ENCODE peak calls at places on chromosomes 16 and 17, in ten cellular contexts. One of them, this sample, is unnamed.

GRCh38 chr16:63289834-63290460 is 1253.7 kb upstream of the CDH8 start:
- DNase-seq in M059J: peak; percentile 4
- DNase-seq in left ventricle myocardium inferior: no peak
- DNase-seq in neural progenitor cell: peak; percentile 75
- DNase-seq in activated B cell treated with CpG ODN at 0.5 μM for 24 hours: no peak
- DNase-seq in effector memory CD4-positive, alpha-beta T cell: no peak
- DNase-seq in effector memory CD8-positive, alpha-beta T cell: no peak
- DNase-seq in esophagus squamous epithelium: no peak
- DNase-seq in activated T-cell treated with anti-CD3 and anti-CD28 coated beads, Interleukin-2, amount 50 U/mL, for 72 hours: peak; percentile 1
- DNase-seq in H4: peak; percentile 40
- DNase-seq in this sample: peak; percentile 1

GRCh38 chr16:75946058-75946457 is 219.8 kb upstream of the CPHXL start:
- DNase-seq in M059J: no peak
- DNase-seq in left ventricle myocardium inferior: no peak
- DNase-seq in neural progenitor cell: no peak
- DNase-seq in activated B cell treated with CpG ODN at 0.5 μM for 24 hours: no peak
- DNase-seq in effector memory CD4-positive, alpha-beta T cell: no peak
- DNase-seq in effector memory CD8-positive, alpha-beta T cell: no peak
- DNase-seq in esophagus squamous epithelium: no peak
- DNase-seq in activated T-cell treated with anti-CD3 and anti-CD28 coated beads, Interleukin-2, amount 50 U/mL, for 72 hours: no peak
- DNase-seq in H4: no peak
- DNase-seq in this sample: no peak

GRCh38 chr17:37327341-37328090 is 48.3 kb upstream of the C17orf78 start:
- DNase-seq in M059J: peak; percentile 94
- DNase-seq in left ventricle myocardium inferior: no peak
- DNase-seq in neural progenitor cell: no peak
- DNase-seq in activated B cell treated with CpG ODN at 0.5 μM for 24 hours: no peak
- DNase-seq in effector memory CD4-positive, alpha-beta T cell: no peak
- DNase-seq in effector memory CD8-positive, alpha-beta T cell: no peak
- DNase-seq in esophagus squamous epithelium: no peak
- DNase-seq in activated T-cell treated with anti-CD3 and anti-CD28 coated beads, Interleukin-2, amount 50 U/mL, for 72 hours: no peak
- DNase-seq in H4: peak; percentile 47
- DNase-seq in this sample: no peak

GRCh38 chr16:84829168-84829965 is 9.6 kb downstream of the CRISPLD2 start:
- DNase-seq in M059J: peak; percentile 97
- DNase-seq in left ventricle myocardium inferior: no peak
- DNase-seq in neural progenitor cell: peak; percentile 42
- DNase-seq in activated B cell treated with CpG ODN at 0.5 μM for 24 hours: no peak
- DNase-seq in effector memory CD4-positive, alpha-beta T cell: no peak
- DNase-seq in effector memory CD8-positive, alpha-beta T cell: no peak
- DNase-seq in esophagus squamous epithelium: no peak
- DNase-seq in activated T-cell treated with anti-CD3 and anti-CD28 coated beads, Interleukin-2, amount 50 U/mL, for 72 hours: no peak
- DNase-seq in H4: peak; percentile 71
- DNase-seq in this sample: peak; percentile 67

GRCh38 chr16:88087517-88087877 is 136.3 kb downstream of the BANP start:
- DNase-seq in M059J: no peak
- DNase-seq in left ventricle myocardium inferior: no peak
- DNase-seq in neural progenitor cell: peak; percentile 1
- DNase-seq in activated B cell treated with CpG ODN at 0.5 μM for 24 hours: no peak
- DNase-seq in effector memory CD4-positive, alpha-beta T cell: no peak
- DNase-seq in effector memory CD8-positive, alpha-beta T cell: no peak
- DNase-seq in esophagus squamous epithelium: no peak
- DNase-seq in activated T-cell treated with anti-CD3 and anti-CD28 coated beads, Interleukin-2, amount 50 U/mL, for 72 hours: no peak
- DNase-seq in H4: no peak
- DNase-seq in this sample: peak; percentile 72

GRCh38 chr16:60203525-60204124 is 1469.5 kb upstream of the GOT2 start:
- DNase-seq in M059J: peak; percentile 33
- DNase-seq in left ventricle myocardium inferior: no peak
- DNase-seq in neural progenitor cell: peak; percentile 26
- DNase-seq in activated B cell treated with CpG ODN at 0.5 μM for 24 hours: no peak
- DNase-seq in effector memory CD4-positive, alpha-beta T cell: no peak
- DNase-seq in effector memory CD8-positive, alpha-beta T cell: no peak
- DNase-seq in esophagus squamous epithelium: no peak
- DNase-seq in activated T-cell treated with anti-CD3 and anti-CD28 coated beads, Interleukin-2, amount 50 U/mL, for 72 hours: no peak
- DNase-seq in H4: no peak
- DNase-seq in this sample: no peak

GRCh38 chr17:75845058-75845711 is 981 bp upstream of the UNC13D start:
- DNase-seq in M059J: peak; percentile 75
- DNase-seq in left ventricle myocardium inferior: peak; percentile 83
- DNase-seq in neural progenitor cell: peak; percentile 84
- DNase-seq in activated B cell treated with CpG ODN at 0.5 μM for 24 hours: peak; percentile 71
- DNase-seq in effector memory CD4-positive, alpha-beta T cell: no peak
- DNase-seq in effector memory CD8-positive, alpha-beta T cell: peak; percentile 44
- DNase-seq in esophagus squamous epithelium: no peak
- DNase-seq in activated T-cell treated with anti-CD3 and anti-CD28 coated beads, Interleukin-2, amount 50 U/mL, for 72 hours: peak; percentile 79
- DNase-seq in H4: peak; percentile 89
- DNase-seq in this sample: peak; percentile 82

GRCh38 chr17:21677911-21678310 is 14.4 kb upstream of the KCNJ18 start:
- DNase-seq in M059J: no peak
- DNase-seq in left ventricle myocardium inferior: no peak
- DNase-seq in neural progenitor cell: no peak
- DNase-seq in activated B cell treated with CpG ODN at 0.5 μM for 24 hours: no peak
- DNase-seq in effector memory CD4-positive, alpha-beta T cell: no peak
- DNase-seq in effector memory CD8-positive, alpha-beta T cell: no peak
- DNase-seq in esophagus squamous epithelium: no peak
- DNase-seq in activated T-cell treated with anti-CD3 and anti-CD28 coated beads, Interleukin-2, amount 50 U/mL, for 72 hours: no peak
- DNase-seq in H4: no peak
- DNase-seq in this sample: no peak

GRCh38 chr16:29790949-29791844 is 646 bp downstream of the KIF22 start:
- DNase-seq in M059J: no peak
- DNase-seq in left ventricle myocardium inferior: no peak
- DNase-seq in neural progenitor cell: peak; percentile 30
- DNase-seq in activated B cell treated with CpG ODN at 0.5 μM for 24 hours: no peak
- DNase-seq in effector memory CD4-positive, alpha-beta T cell: no peak
- DNase-seq in effector memory CD8-positive, alpha-beta T cell: no peak
- DNase-seq in esophagus squamous epithelium: no peak
- DNase-seq in activated T-cell treated with anti-CD3 and anti-CD28 coated beads, Interleukin-2, amount 50 U/mL, for 72 hours: no peak
- DNase-seq in H4: no peak
- DNase-seq in this sample: no peak

GRCh38 chr16:68646948-68647659 is 2.0 kb downstream of the CDH3 start:
- DNase-seq in M059J: no peak
- DNase-seq in left ventricle myocardium inferior: no peak
- DNase-seq in neural progenitor cell: no peak
- DNase-seq in activated B cell treated with CpG ODN at 0.5 μM for 24 hours: no peak
- DNase-seq in effector memory CD4-positive, alpha-beta T cell: no peak
- DNase-seq in effector memory CD8-positive, alpha-beta T cell: no peak
- DNase-seq in esophagus squamous epithelium: no peak
- DNase-seq in activated T-cell treated with anti-CD3 and anti-CD28 coated beads, Interleukin-2, amount 50 U/mL, for 72 hours: peak; percentile 9
- DNase-seq in H4: no peak
- DNase-seq in this sample: no peak

GRCh38 chr16:28879841-28880588 is 1.7 kb downstream of the ATP2A1 start:
- DNase-seq in M059J: peak; percentile 87
- DNase-seq in left ventricle myocardium inferior: peak; percentile 88
- DNase-seq in neural progenitor cell: peak; percentile 96
- DNase-seq in activated B cell treated with CpG ODN at 0.5 μM for 24 hours: peak; percentile 71
- DNase-seq in effector memory CD4-positive, alpha-beta T cell: peak; percentile 77
- DNase-seq in effector memory CD8-positive, alpha-beta T cell: peak; percentile 77
- DNase-seq in esophagus squamous epithelium: peak; percentile 21
- DNase-seq in activated T-cell treated with anti-CD3 and anti-CD28 coated beads, Interleukin-2, amount 50 U/mL, for 72 hours: peak; percentile 90
- DNase-seq in H4: peak; percentile 67
- DNase-seq in this sample: peak; percentile 87

GRCh38 chr16:69182730-69183416 is 4.1 kb upstream of the SNTB2 start:
- DNase-seq in M059J: no peak
- DNase-seq in left ventricle myocardium inferior: no peak
- DNase-seq in neural progenitor cell: no peak
- DNase-seq in activated B cell treated with CpG ODN at 0.5 μM for 24 hours: no peak
- DNase-seq in effector memory CD4-positive, alpha-beta T cell: no peak
- DNase-seq in effector memory CD8-positive, alpha-beta T cell: no peak
- DNase-seq in esophagus squamous epithelium: no peak
- DNase-seq in activated T-cell treated with anti-CD3 and anti-CD28 coated beads, Interleukin-2, amount 50 U/mL, for 72 hours: no peak
- DNase-seq in H4: no peak
- DNase-seq in this sample: no peak

GRCh38 chr17:48445248-48445620 is 15.2 kb upstream of the SKAP1 start:
- DNase-seq in M059J: no peak
- DNase-seq in left ventricle myocardium inferior: no peak
- DNase-seq in neural progenitor cell: no peak
- DNase-seq in activated B cell treated with CpG ODN at 0.5 μM for 24 hours: no peak
- DNase-seq in effector memory CD4-positive, alpha-beta T cell: no peak
- DNase-seq in effector memory CD8-positive, alpha-beta T cell: no peak
- DNase-seq in esophagus squamous epithelium: no peak
- DNase-seq in activated T-cell treated with anti-CD3 and anti-CD28 coated beads, Interleukin-2, amount 50 U/mL, for 72 hours: no peak
- DNase-seq in H4: no peak
- DNase-seq in this sample: no peak

GRCh38 chr17:74859439-74860228 is at the start of gene GRIN2C:
- DNase-seq in M059J: no peak
- DNase-seq in left ventricle myocardium inferior: no peak
- DNase-seq in neural progenitor cell: peak; percentile 52
- DNase-seq in activated B cell treated with CpG ODN at 0.5 μM for 24 hours: peak; percentile 52
- DNase-seq in effector memory CD4-positive, alpha-beta T cell: no peak
- DNase-seq in effector memory CD8-positive, alpha-beta T cell: peak; percentile 35
- DNase-seq in esophagus squamous epithelium: no peak
- DNase-seq in activated T-cell treated with anti-CD3 and anti-CD28 coated beads, Interleukin-2, amount 50 U/mL, for 72 hours: peak; percentile 51
- DNase-seq in H4: no peak
- DNase-seq in this sample: no peak

GRCh38 chr17:64152428-64153125 is 22.6 kb upstream of the ERN1 start:
- DNase-seq in M059J: no peak
- DNase-seq in left ventricle myocardium inferior: no peak
- DNase-seq in neural progenitor cell: no peak
- DNase-seq in activated B cell treated with CpG ODN at 0.5 μM for 24 hours: no peak
- DNase-seq in effector memory CD4-positive, alpha-beta T cell: no peak
- DNase-seq in effector memory CD8-positive, alpha-beta T cell: no peak
- DNase-seq in esophagus squamous epithelium: no peak
- DNase-seq in activated T-cell treated with anti-CD3 and anti-CD28 coated beads, Interleukin-2, amount 50 U/mL, for 72 hours: no peak
- DNase-seq in H4: no peak
- DNase-seq in this sample: no peak

GRCh38 chr16:21263640-21264211 is 14.4 kb downstream of the CRYM start:
- DNase-seq in M059J: no peak
- DNase-seq in left ventricle myocardium inferior: no peak
- DNase-seq in neural progenitor cell: peak; percentile 24
- DNase-seq in activated B cell treated with CpG ODN at 0.5 μM for 24 hours: no peak
- DNase-seq in effector memory CD4-positive, alpha-beta T cell: no peak
- DNase-seq in effector memory CD8-positive, alpha-beta T cell: no peak
- DNase-seq in esophagus squamous epithelium: no peak
- DNase-seq in activated T-cell treated with anti-CD3 and anti-CD28 coated beads, Interleukin-2, amount 50 U/mL, for 72 hours: no peak
- DNase-seq in H4: peak; percentile 38
- DNase-seq in this sample: no peak

GRCh38 chr17:9002610-9003354 is 18.5 kb upstream of the NTN1 start:
- DNase-seq in M059J: no peak
- DNase-seq in left ventricle myocardium inferior: peak; percentile 24
- DNase-seq in neural progenitor cell: peak; percentile 82
- DNase-seq in activated B cell treated with CpG ODN at 0.5 μM for 24 hours: peak; percentile 53
- DNase-seq in effector memory CD4-positive, alpha-beta T cell: no peak
- DNase-seq in effector memory CD8-positive, alpha-beta T cell: peak; percentile 11
- DNase-seq in esophagus squamous epithelium: no peak
- DNase-seq in activated T-cell treated with anti-CD3 and anti-CD28 coated beads, Interleukin-2, amount 50 U/mL, for 72 hours: peak; percentile 71
- DNase-seq in H4: no peak
- DNase-seq in this sample: peak; percentile 59

GRCh38 chr16:78324649-78325274 is 225.3 kb downstream of the WWOX start:
- DNase-seq in M059J: no peak
- DNase-seq in left ventricle myocardium inferior: no peak
- DNase-seq in neural progenitor cell: peak; percentile 33
- DNase-seq in activated B cell treated with CpG ODN at 0.5 μM for 24 hours: no peak
- DNase-seq in effector memory CD4-positive, alpha-beta T cell: no peak
- DNase-seq in effector memory CD8-positive, alpha-beta T cell: no peak
- DNase-seq in esophagus squamous epithelium: no peak
- DNase-seq in activated T-cell treated with anti-CD3 and anti-CD28 coated beads, Interleukin-2, amount 50 U/mL, for 72 hours: no peak
- DNase-seq in H4: no peak
- DNase-seq in this sample: no peak

GRCh38 chr17:63278731-63279442 is 167.2 kb downstream of the CYB561 start:
- DNase-seq in M059J: no peak
- DNase-seq in left ventricle myocardium inferior: no peak
- DNase-seq in neural progenitor cell: no peak
- DNase-seq in activated B cell treated with CpG ODN at 0.5 μM for 24 hours: no peak
- DNase-seq in effector memory CD4-positive, alpha-beta T cell: no peak
- DNase-seq in effector memory CD8-positive, alpha-beta T cell: no peak
- DNase-seq in esophagus squamous epithelium: no peak
- DNase-seq in activated T-cell treated with anti-CD3 and anti-CD28 coated beads, Interleukin-2, amount 50 U/mL, for 72 hours: no peak
- DNase-seq in H4: no peak
- DNase-seq in this sample: no peak